ENCODE peak calls at places on chromosomes 2 and 18, in eight cellular contexts. One of them, this sample, is unnamed.

GRCh38 chr2:180314086-180314485 is 307.0 kb upstream of the CWC22 start:
- DNase-seq in kidney epithelial cell: no peak
- DNase-seq in right lobe of liver: no peak
- DNase-seq in fibroblast of villous mesenchyme: no peak
- DNase-seq in A549: no peak
- DNase-seq in choroid plexus epithelial cell: peak
- DNase-seq in suprapubic skin: no peak
- DNase-seq in brain microvascular endothelial cell: peak
- DNase-seq in this sample: no peak

GRCh38 chr2:201779996-201780673 is 598 bp downstream of the ALS2 start:
- DNase-seq in choroid plexus epithelial cell: peak
- DNase-seq in A549: no peak
- DNase-seq in right lobe of liver: no peak
- DNase-seq in suprapubic skin: peak
- DNase-seq in fibroblast of villous mesenchyme: peak
- DNase-seq in kidney epithelial cell: no peak
- DNase-seq in brain microvascular endothelial cell: peak
- DNase-seq in this sample: no peak

GRCh38 chr18:32389868-32390267 is 80.8 kb downstream of the GAREM1 start:
- DNase-seq in right lobe of liver: peak
- DNase-seq in fibroblast of villous mesenchyme: no peak
- DNase-seq in suprapubic skin: no peak
- DNase-seq in brain microvascular endothelial cell: no peak
- DNase-seq in kidney epithelial cell: no peak
- DNase-seq in choroid plexus epithelial cell: no peak
- DNase-seq in A549: no peak
- DNase-seq in this sample: no peak

GRCh38 chr18:46950064-46950656 is 32.8 kb downstream of the KATNAL2 start:
- DNase-seq in right lobe of liver: no peak
- DNase-seq in suprapubic skin: no peak
- DNase-seq in fibroblast of villous mesenchyme: peak
- DNase-seq in A549: no peak
- DNase-seq in brain microvascular endothelial cell: peak
- DNase-seq in choroid plexus epithelial cell: peak
- DNase-seq in kidney epithelial cell: no peak
- DNase-seq in this sample: no peak

GRCh38 chr18:845152-845819 is 33.2 kb upstream of the YES1 start:
- DNase-seq in brain microvascular endothelial cell: peak
- DNase-seq in right lobe of liver: no peak
- DNase-seq in suprapubic skin: no peak
- DNase-seq in kidney epithelial cell: no peak
- DNase-seq in fibroblast of villous mesenchyme: peak
- DNase-seq in choroid plexus epithelial cell: peak
- DNase-seq in A549: peak
- DNase-seq in this sample: peak

GRCh38 chr2:24822049-24822706 is 29.0 kb downstream of the CENPO start:
- DNase-seq in right lobe of liver: no peak
- DNase-seq in kidney epithelial cell: no peak
- DNase-seq in suprapubic skin: peak
- DNase-seq in brain microvascular endothelial cell: peak
- DNase-seq in A549: no peak
- DNase-seq in fibroblast of villous mesenchyme: no peak
- DNase-seq in choroid plexus epithelial cell: peak
- DNase-seq in this sample: no peak

GRCh38 chr2:119108186-119108585 is 50.4 kb downstream of the C1QL2 start:
- DNase-seq in kidney epithelial cell: no peak
- DNase-seq in A549: no peak
- DNase-seq in brain microvascular endothelial cell: no peak
- DNase-seq in suprapubic skin: no peak
- DNase-seq in right lobe of liver: no peak
- DNase-seq in fibroblast of villous mesenchyme: no peak
- DNase-seq in choroid plexus epithelial cell: no peak
- DNase-seq in this sample: no peak

GRCh38 chr18:79962835-79963657 is 1.4 kb upstream of the HSBP1L1 start:
- DNase-seq in fibroblast of villous mesenchyme: no peak
- DNase-seq in suprapubic skin: no peak
- DNase-seq in kidney epithelial cell: no peak
- DNase-seq in right lobe of liver: no peak
- DNase-seq in choroid plexus epithelial cell: no peak
- DNase-seq in A549: no peak
- DNase-seq in brain microvascular endothelial cell: no peak
- DNase-seq in this sample: no peak

GRCh38 chr2:226679389-226680057 is 120.1 kb downstream of the IRS1 start:
- DNase-seq in right lobe of liver: no peak
- DNase-seq in fibroblast of villous mesenchyme: no peak
- DNase-seq in suprapubic skin: no peak
- DNase-seq in kidney epithelial cell: no peak
- DNase-seq in brain microvascular endothelial cell: no peak
- DNase-seq in A549: no peak
- DNase-seq in choroid plexus epithelial cell: no peak
- DNase-seq in this sample: no peak

GRCh38 chr2:44369392-44369791 is 7.6 kb downstream of the CAMKMT start:
- DNase-seq in fibroblast of villous mesenchyme: no peak
- DNase-seq in A549: no peak
- DNase-seq in kidney epithelial cell: no peak
- DNase-seq in right lobe of liver: no peak
- DNase-seq in suprapubic skin: no peak
- DNase-seq in choroid plexus epithelial cell: no peak
- DNase-seq in brain microvascular endothelial cell: no peak
- DNase-seq in this sample: no peak

GRCh38 chr2:222305510-222306392 is 7.0 kb upstream of the PAX3 start:
- DNase-seq in A549: no peak
- DNase-seq in choroid plexus epithelial cell: peak
- DNase-seq in brain microvascular endothelial cell: no peak
- DNase-seq in kidney epithelial cell: no peak
- DNase-seq in fibroblast of villous mesenchyme: peak
- DNase-seq in suprapubic skin: peak
- DNase-seq in right lobe of liver: peak
- DNase-seq in this sample: no peak

GRCh38 chr2:216549926-216550690 is 51.5 kb downstream of the RPL37A start:
- DNase-seq in right lobe of liver: no peak
- DNase-seq in choroid plexus epithelial cell: no peak
- DNase-seq in suprapubic skin: no peak
- DNase-seq in brain microvascular endothelial cell: no peak
- DNase-seq in fibroblast of villous mesenchyme: peak
- DNase-seq in A549: no peak
- DNase-seq in kidney epithelial cell: no peak
- DNase-seq in this sample: no peak

GRCh38 chr2:151302879-151303278 is 13.4 kb upstream of the NMI start:
- DNase-seq in kidney epithelial cell: no peak
- DNase-seq in A549: no peak
- DNase-seq in choroid plexus epithelial cell: peak
- DNase-seq in suprapubic skin: no peak
- DNase-seq in fibroblast of villous mesenchyme: peak
- DNase-seq in right lobe of liver: no peak
- DNase-seq in brain microvascular endothelial cell: peak
- DNase-seq in this sample: no peak

GRCh38 chr2:197011777-197012641 is 85.5 kb upstream of the PGAP1 start:
- DNase-seq in brain microvascular endothelial cell: peak
- DNase-seq in right lobe of liver: no peak
- DNase-seq in fibroblast of villous mesenchyme: peak
- DNase-seq in choroid plexus epithelial cell: peak
- DNase-seq in kidney epithelial cell: peak
- DNase-seq in suprapubic skin: no peak
- DNase-seq in A549: peak
- DNase-seq in this sample: no peak

GRCh38 chr2:97706708-97707345 is 6.5 kb upstream of the ZAP70 start:
- DNase-seq in A549: no peak
- DNase-seq in choroid plexus epithelial cell: no peak
- DNase-seq in kidney epithelial cell: no peak
- DNase-seq in fibroblast of villous mesenchyme: no peak
- DNase-seq in suprapubic skin: peak
- DNase-seq in brain microvascular endothelial cell: no peak
- DNase-seq in right lobe of liver: peak
- DNase-seq in this sample: no peak

GRCh38 chr2:150097891-150098595 is 389.4 kb downstream of the RND3 start:
- DNase-seq in suprapubic skin: no peak
- DNase-seq in A549: no peak
- DNase-seq in right lobe of liver: no peak
- DNase-seq in kidney epithelial cell: no peak
- DNase-seq in brain microvascular endothelial cell: peak
- DNase-seq in choroid plexus epithelial cell: peak
- DNase-seq in fibroblast of villous mesenchyme: peak
- DNase-seq in this sample: peak

GRCh38 chr2:98893871-98894270 is 42.2 kb downstream of the CRACDL start:
- DNase-seq in brain microvascular endothelial cell: no peak
- DNase-seq in suprapubic skin: peak
- DNase-seq in A549: no peak
- DNase-seq in fibroblast of villous mesenchyme: no peak
- DNase-seq in choroid plexus epithelial cell: no peak
- DNase-seq in kidney epithelial cell: no peak
- DNase-seq in right lobe of liver: no peak
- DNase-seq in this sample: no peak

GRCh38 chr2:64699712-64700111 is 46.0 kb upstream of the SERTAD2 start:
- DNase-seq in kidney epithelial cell: no peak
- DNase-seq in brain microvascular endothelial cell: no peak
- DNase-seq in choroid plexus epithelial cell: no peak
- DNase-seq in A549: no peak
- DNase-seq in suprapubic skin: no peak
- DNase-seq in fibroblast of villous mesenchyme: no peak
- DNase-seq in right lobe of liver: no peak
- DNase-seq in this sample: no peak

GRCh38 chr2:26585100-26585499 is 56.1 kb downstream of the CIB4 start:
- DNase-seq in choroid plexus epithelial cell: no peak
- DNase-seq in brain microvascular endothelial cell: no peak
- DNase-seq in kidney epithelial cell: no peak
- DNase-seq in fibroblast of villous mesenchyme: no peak
- DNase-seq in A549: no peak
- DNase-seq in right lobe of liver: no peak
- DNase-seq in suprapubic skin: peak
- DNase-seq in this sample: no peak

GRCh38 chr18:35547008-35547605 is 34.4 kb upstream of the GALNT1 start:
- DNase-seq in kidney epithelial cell: no peak
- DNase-seq in right lobe of liver: no peak
- DNase-seq in fibroblast of villous mesenchyme: no peak
- DNase-seq in brain microvascular endothelial cell: no peak
- DNase-seq in choroid plexus epithelial cell: no peak
- DNase-seq in suprapubic skin: no peak
- DNase-seq in A549: no peak
- DNase-seq in this sample: no peak

GRCh38 chr18:67135981-67136380 is 380.5 kb downstream of the DSEL start:
- DNase-seq in fibroblast of villous mesenchyme: no peak
- DNase-seq in kidney epithelial cell: no peak
- DNase-seq in choroid plexus epithelial cell: no peak
- DNase-seq in right lobe of liver: no peak
- DNase-seq in suprapubic skin: no peak
- DNase-seq in A549: no peak
- DNase-seq in brain microvascular endothelial cell: no peak
- DNase-seq in this sample: no peak

DNA sequence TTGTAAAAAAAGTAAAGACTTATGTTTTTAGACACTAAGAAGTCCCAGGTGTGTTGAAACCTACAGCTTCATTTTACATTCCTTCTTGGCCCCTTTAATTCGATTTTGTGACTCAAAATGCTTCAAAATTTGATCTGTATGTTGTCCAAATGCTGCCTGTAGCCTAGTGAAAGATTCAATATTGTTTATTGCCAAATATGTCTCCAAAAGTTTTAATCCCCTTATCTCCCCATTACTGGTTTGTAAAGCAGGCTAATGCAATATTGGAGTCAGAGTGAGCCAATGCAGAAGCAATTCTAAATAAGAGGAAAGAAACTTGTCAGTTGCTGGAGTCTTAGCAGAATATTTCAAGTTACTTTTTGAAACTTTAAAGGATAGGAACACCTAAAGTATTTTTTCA is 287.0 kb upstream of the ZC3H15 start:
- DNase-seq in choroid plexus epithelial cell: no peak
- DNase-seq in suprapubic skin: no peak
- DNase-seq in fibroblast of villous mesenchyme: no peak
- DNase-seq in A549: no peak
- DNase-seq in kidney epithelial cell: no peak
- DNase-seq in brain microvascular endothelial cell: no peak
- DNase-seq in right lobe of liver: no peak
- DNase-seq in this sample: no peak
- H3K4me3 ChIP-seq in choroid plexus epithelial cell: no peak
- H3K4me3 ChIP-seq in suprapubic skin: no peak
- H3K4me3 ChIP-seq in fibroblast of villous mesenchyme: no peak
- H3K4me3 ChIP-seq in A549: no peak
- H3K4me3 ChIP-seq in kidney epithelial cell: no peak
- H3K4me3 ChIP-seq in brain microvascular endothelial cell: no peak
- H3K4me3 ChIP-seq in right lobe of liver: no peak
- H3K4me3 ChIP-seq in this sample: no peak

GRCh38 chr2:214808961-214809750 is at the start of gene BARD1:
- DNase-seq in right lobe of liver: peak
- DNase-seq in choroid plexus epithelial cell: peak
- DNase-seq in A549: peak
- DNase-seq in suprapubic skin: no peak
- DNase-seq in kidney epithelial cell: no peak
- DNase-seq in brain microvascular endothelial cell: peak
- DNase-seq in fibroblast of villous mesenchyme: peak
- DNase-seq in this sample: no peak
- TF ChIP-seq CTCF in right lobe of liver: no peak
- TF ChIP-seq CTCF in choroid plexus epithelial cell: no peak
- TF ChIP-seq CTCF in A549: no peak
- TF ChIP-seq CTCF in suprapubic skin: no peak
- TF ChIP-seq CTCF in kidney epithelial cell: no peak
- TF ChIP-seq CTCF in brain microvascular endothelial cell: no peak
- TF ChIP-seq CTCF in fibroblast of villous mesenchyme: no peak
- TF ChIP-seq CTCF in this sample: no peak

GRCh38 chr2:121243821-121244460 is 41.1 kb downstream of the TFCP2L1 start:
- DNase-seq in right lobe of liver: no peak
- DNase-seq in brain microvascular endothelial cell: no peak
- DNase-seq in fibroblast of villous mesenchyme: no peak
- DNase-seq in suprapubic skin: no peak
- DNase-seq in A549: no peak
- DNase-seq in choroid plexus epithelial cell: no peak
- DNase-seq in kidney epithelial cell: no peak
- DNase-seq in this sample: no peak

GRCh38 chr2:121241466-121241865 is 43.5 kb downstream of the TFCP2L1 start:
- DNase-seq in suprapubic skin: no peak
- DNase-seq in right lobe of liver: no peak
- DNase-seq in A549: no peak
- DNase-seq in fibroblast of villous mesenchyme: no peak
- DNase-seq in choroid plexus epithelial cell: peak
- DNase-seq in brain microvascular endothelial cell: no peak
- DNase-seq in kidney epithelial cell: no peak
- DNase-seq in this sample: no peak

GRCh38 chr2:121242976-121243375 is 42.0 kb downstream of the TFCP2L1 start:
- DNase-seq in choroid plexus epithelial cell: no peak
- DNase-seq in suprapubic skin: no peak
- DNase-seq in kidney epithelial cell: no peak
- DNase-seq in brain microvascular endothelial cell: no peak
- DNase-seq in fibroblast of villous mesenchyme: no peak
- DNase-seq in A549: no peak
- DNase-seq in right lobe of liver: no peak
- DNase-seq in this sample: no peak

GRCh38 chr2:121240436-121240835 is 44.6 kb downstream of the TFCP2L1 start:
- DNase-seq in choroid plexus epithelial cell: no peak
- DNase-seq in right lobe of liver: peak
- DNase-seq in kidney epithelial cell: no peak
- DNase-seq in A549: no peak
- DNase-seq in brain microvascular endothelial cell: no peak
- DNase-seq in fibroblast of villous mesenchyme: no peak
- DNase-seq in suprapubic skin: no peak
- DNase-seq in this sample: no peak

GRCh38 chr2:121242175-121242875 is 42.7 kb downstream of the TFCP2L1 start:
- DNase-seq in A549: no peak
- DNase-seq in fibroblast of villous mesenchyme: no peak
- DNase-seq in kidney epithelial cell: no peak
- DNase-seq in right lobe of liver: peak
- DNase-seq in brain microvascular endothelial cell: no peak
- DNase-seq in suprapubic skin: no peak
- DNase-seq in choroid plexus epithelial cell: no peak
- DNase-seq in this sample: no peak
- H3K4me3 ChIP-seq in A549: no peak
- H3K4me3 ChIP-seq in fibroblast of villous mesenchyme: no peak
- H3K4me3 ChIP-seq in kidney epithelial cell: no peak
- H3K4me3 ChIP-seq in right lobe of liver: no peak
- H3K4me3 ChIP-seq in brain microvascular endothelial cell: no peak
- H3K4me3 ChIP-seq in suprapubic skin: no peak
- H3K4me3 ChIP-seq in choroid plexus epithelial cell: no peak
- H3K4me3 ChIP-seq in this sample: no peak

GRCh38 chr18:7568426-7568825 is 1.3 kb downstream of the PTPRM start:
- DNase-seq in kidney epithelial cell: no peak
- DNase-seq in brain microvascular endothelial cell: no peak
- DNase-seq in fibroblast of villous mesenchyme: peak
- DNase-seq in right lobe of liver: peak
- DNase-seq in suprapubic skin: peak
- DNase-seq in A549: no peak
- DNase-seq in choroid plexus epithelial cell: peak
- DNase-seq in this sample: no peak
- TF ChIP-seq CTCF in kidney epithelial cell: peak
- TF ChIP-seq CTCF in brain microvascular endothelial cell: peak
- TF ChIP-seq CTCF in fibroblast of villous mesenchyme: peak
- TF ChIP-seq CTCF in right lobe of liver: no peak
- TF ChIP-seq CTCF in suprapubic skin: peak
- TF ChIP-seq CTCF in A549: no peak
- TF ChIP-seq CTCF in choroid plexus epithelial cell: no peak
- TF ChIP-seq CTCF in this sample: peak